ENCODE peak calls at places on chromosomes 11 and 22, in five cellular contexts. I is H9, M is adipocyte, L is HCT116, Y is astrocyte. W is an unnamed sample.

GRCh38 chr11:102115557-102115956 is 5.3 kb downstream of the YAP1 start:
- DNase-seq in I (no peak), M (peak; percentile 75), L (no peak), Y (peak; percentile 77), W (no peak)

GRCh38 chr11:2100361-2101170 is 38.6 kb downstream of the IGF2 start:
- DNase-seq in I (peak; percentile 29), M (no peak), L (no peak), Y (no peak), W (peak; percentile 81)

GRCh38 chr11:10459029-10459970 is 4.2 kb downstream of the AMPD3 start:
- DNase-seq in I (peak; percentile 28), M (no peak), L (no peak), Y (no peak), W (no peak)

GRCh38 chr11:123616505-123617198 is 37.8 kb downstream of the SCN3B start:
- DNase-seq in I (no peak), M (peak; percentile 10), L (no peak), Y (peak; percentile 78), W (peak; percentile 84)

GRCh38 chr11:128775513-128775912 is 81.6 kb downstream of the FLI1 start:
- DNase-seq in I (no peak), M (no peak), L (no peak), Y (peak; percentile 59), W (no peak)

GRCh38 chr11:57566035-57566504 is 1.4 kb downstream of the UBE2L6 start:
- DNase-seq in I (no peak), M (peak; percentile 79), L (no peak), Y (peak; percentile 35), W (no peak)

GRCh38 chr11:83827520-83827919 is 541.4 kb upstream of the CCDC90B start:
- DNase-seq in I (no peak), M (peak; percentile 63), L (no peak), Y (peak; percentile 60), W (no peak)

GRCh38 chr11:5257296-5257695 is 2.7 kb upstream of the HBG2 start:
- DNase-seq in I (peak; percentile 28), M (no peak), L (no peak), Y (no peak), W (no peak)

GRCh38 chr11:108559340-108559739 is 34.2 kb downstream of the EXPH5 start:
- DNase-seq in I (no peak), M (peak; percentile 81), L (no peak), Y (peak; percentile 81), W (no peak)

GRCh38 chr11:120209750-120210650 is 832 bp upstream of the OAF start:
- DNase-seq in I (no peak), M (peak; percentile 55), L (no peak), Y (no peak), W (no peak)

DNA sequence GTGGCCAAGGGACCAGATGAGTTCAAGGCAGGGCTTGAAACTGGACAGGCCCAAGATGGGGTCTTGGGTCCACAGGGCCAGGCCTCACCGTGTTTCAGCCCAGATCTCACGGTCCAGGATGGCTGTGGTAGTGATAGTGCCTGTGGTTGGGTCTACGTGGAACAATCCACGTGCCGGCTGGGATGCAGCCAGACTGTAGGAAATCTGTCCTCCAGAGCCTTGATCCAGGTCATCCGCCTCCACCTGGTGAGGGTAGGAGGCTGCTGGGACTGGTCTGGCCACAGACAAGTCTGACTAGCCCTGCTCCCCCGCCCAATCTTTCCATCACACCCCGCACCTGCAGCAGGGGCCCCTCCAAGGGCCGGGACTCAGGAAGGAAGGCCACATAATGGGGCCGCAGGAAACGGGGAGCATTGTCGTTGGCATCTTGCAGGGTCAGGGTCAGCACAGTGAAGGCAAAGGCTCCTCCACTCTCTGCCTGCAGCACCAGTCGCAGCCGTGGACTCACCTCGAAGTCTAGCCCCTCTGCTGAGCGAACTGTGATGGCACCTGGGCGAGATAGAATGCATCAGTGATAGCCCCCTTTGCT is 6.7 kb upstream of the TPP1 start:
- DNase-seq in I (no peak), M (no peak), L (no peak), Y (no peak), W (peak; percentile 60)
- H3K9me3 ChIP-seq in I (no peaks in the 10 kb centered on the region), M (no peaks in the 10 kb centered on the region), L (no peaks in the 10 kb centered on the region), Y (no peaks in the 10 kb centered on the region), W (no peaks in the 10 kb centered on the region)

GRCh38 chr22:36809351-36809750 is 7.5 kb downstream of the PVALB start:
- DNase-seq in I (no peak), M (no peak), L (no peak), Y (no peak), W (no peak)
- H3K9ac ChIP-seq in I (no peak overlapping the region), M (no peak overlapping the region), L (no peak overlapping the region), Y (no peak overlapping the region), W (no peak overlapping the region)

GRCh38 chr11:111019931-111020381 is 225.6 kb upstream of the POU2AF2 start:
- DNase-seq in I (no peak), M (peak; percentile 22), L (no peak), Y (no peak), W (no peak)
- H3K9me3 ChIP-seq in I (no peaks in the 10 kb centered on the region), M (no peaks in the 10 kb centered on the region), L (no peaks in the 10 kb centered on the region), Y (no peaks in the 10 kb centered on the region), W (no peaks in the 10 kb centered on the region)

GRCh38 chr22:23498811-23499798 is 81.0 kb downstream of the IGLL1 start:
- DNase-seq in I (no peak), M (no peak), L (no peak), Y (no peak), W (peak; percentile 63)

GRCh38 chr22:23494593-23495266 is 85.4 kb downstream of the IGLL1 start:
- DNase-seq in I (no peak), M (no peak), L (no peak), Y (no peak), W (no peak)

GRCh38 chr22:23497016-23497885 is 82.8 kb downstream of the IGLL1 start:
- DNase-seq in I (no peak), M (no peak), L (no peak), Y (no peak), W (peak; percentile 24)

GRCh38 chr22:23495614-23496444 is 84.3 kb downstream of the IGLL1 start:
- DNase-seq in I (no peak), M (no peak), L (no peak), Y (no peak), W (peak; percentile 32)

GRCh38 chr22:23496445-23496833 is 83.7 kb downstream of the IGLL1 start:
- DNase-seq in I (no peak), M (no peak), L (no peak), Y (no peak), W (peak; percentile 34)
- H3K9ac ChIP-seq in I (no peak overlapping the region), M (no peak overlapping the region), L (no peak overlapping the region), Y (no peak overlapping the region), W (no peak overlapping the region)

GRCh38 chr22:47393191-47393590 is 630.7 kb downstream of the TBC1D22A start:
- DNase-seq in I (no peak), M (no peak), L (no peak), Y (no peak), W (peak; percentile 47)

GRCh38 chr22:47390026-47390970 is 627.8 kb downstream of the TBC1D22A start:
- DNase-seq in I (no peak), M (no peak), L (no peak), Y (no peak), W (peak; percentile 57)

GRCh38 chr22:47392729-47393128 is 630.3 kb downstream of the TBC1D22A start:
- DNase-seq in I (no peak), M (no peak), L (no peak), Y (no peak), W (peak; percentile 51)

GRCh38 chr22:47391169-47392053 is 629.0 kb downstream of the TBC1D22A start:
- DNase-seq in I (no peak), M (no peak), L (no peak), Y (no peak), W (peak; percentile 53)

GRCh38 chr22:47392054-47392347 is 629.6 kb downstream of the TBC1D22A start:
- DNase-seq in I (no peak), M (no peak), L (no peak), Y (no peak), W (no peak)
- H3K9me3 ChIP-seq in I (peaks cover 99% of the 10 kb centered on the region), M (no peaks in the 10 kb centered on the region), L (no peaks in the 10 kb centered on the region), Y (peaks cover 4% of the 10 kb centered on the region), W (no peaks in the 10 kb centered on the region)

GRCh38 chr11:74170694-74171629 is at the start of the genes C2CD3 and PPME1:
- DNase-seq in I (peak; percentile 100), M (peak; percentile 100), L (peak; percentile 99), Y (peak; percentile 99), W (peak; percentile 100)

GRCh38 chr11:74179234-74180126 is 8.4 kb downstream of the PPME1 start:
- DNase-seq in I (no peak), M (peak; percentile 7), L (no peak), Y (peak; percentile 51), W (no peak)

GRCh38 chr11:74171630-74172465 is 759 bp downstream of the PPME1 start:
- DNase-seq in I (no peak), M (peak; percentile 34), L (no peak), Y (peak; percentile 6), W (no peak)

DNA sequence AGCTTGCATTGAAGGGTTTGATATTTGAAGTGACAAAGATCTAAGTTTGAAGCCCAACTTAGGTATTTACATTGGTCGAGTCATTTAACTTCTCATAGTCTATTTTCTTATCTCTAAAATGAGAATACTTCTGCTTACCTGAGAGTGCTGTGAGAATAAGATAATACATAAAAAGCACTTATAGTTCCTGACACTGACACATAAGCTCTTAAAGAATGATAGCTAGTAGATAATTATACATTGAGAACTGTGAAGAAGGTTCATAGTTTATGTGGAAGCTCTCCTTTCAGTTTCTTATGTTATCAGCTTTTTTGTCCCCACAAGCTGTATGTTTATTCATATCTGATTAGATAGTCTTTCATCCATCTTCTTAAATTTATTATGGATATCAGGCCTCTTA is 4.8 kb downstream of the PPME1 start:
- DNase-seq in I (no peak), M (no peak), L (no peak), Y (no peak), W (no peak)
- H3K9ac ChIP-seq in I (no peak overlapping the region), M (no peak overlapping the region), L (no peak overlapping the region), Y (no peak overlapping the region), W (no peak overlapping the region)

GRCh38 chr11:134662629-134663360 is 250.8 kb upstream of the B3GAT1 start:
- DNase-seq in I (no peak), M (no peak), L (no peak), Y (no peak), W (no peak)

GRCh38 chr11:134659882-134660281 is 247.8 kb upstream of the B3GAT1 start:
- DNase-seq in I (peak; percentile 12), M (no peak), L (no peak), Y (no peak), W (peak; percentile 10)

GRCh38 chr11:134663506-134664313 is 251.7 kb upstream of the B3GAT1 start:
- DNase-seq in I (no peak), M (no peak), L (no peak), Y (no peak), W (no peak)

GRCh38 chr11:134660416-134660815 is 248.4 kb upstream of the B3GAT1 start:
- DNase-seq in I (no peak), M (no peak), L (no peak), Y (no peak), W (no peak)

GRCh38 chr11:134661660-134662059 is 249.6 kb upstream of the B3GAT1 start:
- DNase-seq in I (no peak), M (no peak), L (no peak), Y (no peak), W (peak; percentile 51)
- H3K9me3 ChIP-seq in I (peaks cover 3% of the 10 kb centered on the region), M (peaks cover 10% of the 10 kb centered on the region), L (no peaks in the 10 kb centered on the region), Y (peaks cover 15% of the 10 kb centered on the region), W (no peaks in the 10 kb centered on the region)

GRCh38 chr22:39939830-39940229 is 20.4 kb upstream of the TMA7B start:
- DNase-seq in I (no peak), M (no peak), L (no peak), Y (no peak), W (no peak)
- H3K9ac ChIP-seq in I (no peak overlapping the region), M (no peak overlapping the region), L (no peak overlapping the region), Y (no peak overlapping the region), W (no peak overlapping the region)

GRCh38 chr11:34810107-34810562 is 106.0 kb downstream of the APIP start:
- DNase-seq in I (no peak), M (no peak), L (no peak), Y (no peak), W (no peak)
- H3K9me3 ChIP-seq in I (no peaks in the 10 kb centered on the region), M (peaks cover 24% of the 10 kb centered on the region), L (no peaks in the 10 kb centered on the region), Y (no peaks in the 10 kb centered on the region), W (peaks cover 2% of the 10 kb centered on the region)